ENCODE peak calls at places on chromosome 10, in nine cellular contexts. One of them, this sample, is unnamed.
A peak's percentile ranks its signal among the peaks of the same experiment; 100 is the strongest.

GRCh38 chr10:126670886-126671285 is 393 bp upstream of the C10orf90 start:
- DNase-seq in OCI-LY7: no peak
- DNase-seq in SK-N-SH: no peak
- DNase-seq in hepatocyte: no peak
- DNase-seq in GM23338: no peak
- DNase-seq in HCT116: no peak
- DNase-seq in MM.1S: no peak
- DNase-seq in PC-3: no peak
- DNase-seq in GM23248: no peak
- DNase-seq in this sample: no peak

GRCh38 chr10:43230909-43231522 is 35.8 kb downstream of the RASGEF1A start:
- DNase-seq in HCT116: no peak
- DNase-seq in MM.1S: no peak
- DNase-seq in SK-N-SH: no peak
- DNase-seq in OCI-LY7: peak; percentile 61
- DNase-seq in PC-3: no peak
- DNase-seq in GM23338: no peak
- DNase-seq in GM23248: no peak
- DNase-seq in hepatocyte: no peak
- DNase-seq in this sample: no peak

GRCh38 chr10:124676416-124677062 is 67.6 kb downstream of the FAM53B start:
- DNase-seq in PC-3: no peak
- DNase-seq in GM23248: no peak
- DNase-seq in MM.1S: no peak
- DNase-seq in OCI-LY7: no peak
- DNase-seq in GM23338: no peak
- DNase-seq in SK-N-SH: no peak
- DNase-seq in HCT116: no peak
- DNase-seq in hepatocyte: no peak
- DNase-seq in this sample: no peak

GRCh38 chr10:82861889-82862288 is 986.9 kb downstream of the NRG3 start:
- DNase-seq in GM23338: no peak
- DNase-seq in HCT116: no peak
- DNase-seq in hepatocyte: no peak
- DNase-seq in OCI-LY7: no peak
- DNase-seq in SK-N-SH: no peak
- DNase-seq in MM.1S: no peak
- DNase-seq in GM23248: no peak
- DNase-seq in PC-3: no peak
- DNase-seq in this sample: no peak

GRCh38 chr10:88401671-88402347 is 181.3 kb downstream of the RNLS start:
- DNase-seq in GM23338: peak; percentile 19
- DNase-seq in HCT116: no peak
- DNase-seq in GM23248: peak; percentile 57
- DNase-seq in OCI-LY7: no peak
- DNase-seq in SK-N-SH: no peak
- DNase-seq in PC-3: no peak
- DNase-seq in hepatocyte: no peak
- DNase-seq in MM.1S: peak; percentile 52
- DNase-seq in this sample: no peak

GRCh38 chr10:9786576-9786975 is 1231.1 kb upstream of the CELF2 start:
- DNase-seq in hepatocyte: no peak
- DNase-seq in OCI-LY7: no peak
- DNase-seq in GM23338: no peak
- DNase-seq in SK-N-SH: no peak
- DNase-seq in GM23248: peak; percentile 70
- DNase-seq in PC-3: no peak
- DNase-seq in MM.1S: no peak
- DNase-seq in HCT116: no peak
- DNase-seq in this sample: no peak

GRCh38 chr10:97334370-97335175 is at the start of gene FRAT2:
- DNase-seq in OCI-LY7: peak; percentile 93
- DNase-seq in HCT116: peak; percentile 79
- DNase-seq in GM23338: peak; percentile 94
- DNase-seq in hepatocyte: peak; percentile 96
- DNase-seq in PC-3: peak; percentile 78
- DNase-seq in MM.1S: peak; percentile 86
- DNase-seq in GM23248: peak; percentile 96
- DNase-seq in SK-N-SH: peak; percentile 99
- DNase-seq in this sample: peak; percentile 95

GRCh38 chr10:70672165-70672992 is at the start of gene ADAMTS14:
- DNase-seq in SK-N-SH: peak; percentile 93
- DNase-seq in HCT116: peak; percentile 29
- DNase-seq in GM23248: peak; percentile 80
- DNase-seq in PC-3: peak; percentile 61
- DNase-seq in MM.1S: peak; percentile 50
- DNase-seq in GM23338: peak; percentile 78
- DNase-seq in hepatocyte: peak; percentile 62
- DNase-seq in OCI-LY7: no peak
- DNase-seq in this sample: peak; percentile 80

GRCh38 chr10:43055991-43056567 is 20.8 kb upstream of the RET start:
- DNase-seq in SK-N-SH: peak; percentile 87
- DNase-seq in hepatocyte: no peak
- DNase-seq in HCT116: no peak
- DNase-seq in OCI-LY7: no peak
- DNase-seq in PC-3: no peak
- DNase-seq in MM.1S: no peak
- DNase-seq in GM23338: no peak
- DNase-seq in GM23248: no peak
- DNase-seq in this sample: no peak

GRCh38 chr10:113780681-113781250 is 29.3 kb downstream of the PLEKHS1 start:
- DNase-seq in HCT116: no peak
- DNase-seq in hepatocyte: no peak
- DNase-seq in OCI-LY7: no peak
- DNase-seq in GM23338: no peak
- DNase-seq in SK-N-SH: peak; percentile 32
- DNase-seq in PC-3: no peak
- DNase-seq in MM.1S: no peak
- DNase-seq in GM23248: no peak
- DNase-seq in this sample: no peak

DNA sequence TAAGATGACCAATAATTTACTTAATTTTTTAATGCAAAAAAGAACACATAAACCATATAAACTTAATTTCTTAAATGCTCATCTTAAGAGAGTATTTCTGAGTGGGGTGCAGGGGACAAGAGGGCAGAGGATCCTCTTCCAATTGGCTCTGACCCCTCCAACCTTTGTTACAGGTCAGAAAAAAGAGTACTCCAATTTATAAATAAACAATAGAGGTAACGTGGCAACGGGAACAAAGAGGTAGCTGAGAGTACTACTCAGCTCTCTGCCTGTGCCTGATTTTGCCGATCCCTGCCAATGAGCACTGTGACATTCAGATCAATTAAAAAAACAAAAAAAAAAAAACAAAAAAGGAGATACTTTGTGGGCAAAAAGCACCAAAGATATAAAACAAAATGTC is 307.9 kb downstream of the PARD3 start:
- DNase-seq in OCI-LY7: no peak
- DNase-seq in hepatocyte: no peak
- DNase-seq in GM23248: no peak
- DNase-seq in SK-N-SH: no peak
- DNase-seq in PC-3: no peak
- DNase-seq in MM.1S: no peak
- DNase-seq in HCT116: no peak
- DNase-seq in GM23338: peak; percentile 48
- DNase-seq in this sample: peak; percentile 64
- TF ChIP-seq EZH2phosphoT487 in OCI-LY7: no peak
- TF ChIP-seq EZH2phosphoT487 in hepatocyte: no peak
- TF ChIP-seq EZH2phosphoT487 in GM23248: no peak
- TF ChIP-seq EZH2phosphoT487 in SK-N-SH: no peak
- TF ChIP-seq EZH2phosphoT487 in PC-3: no peak
- TF ChIP-seq EZH2phosphoT487 in MM.1S: no peak
- TF ChIP-seq EZH2phosphoT487 in HCT116: no peak
- TF ChIP-seq EZH2phosphoT487 in GM23338: no peak
- TF ChIP-seq EZH2phosphoT487 in this sample: no peak

GRCh38 chr10:84196941-84197340 is 2.6 kb downstream of the CDHR1 start:
- DNase-seq in GM23248: no peak
- DNase-seq in MM.1S: no peak
- DNase-seq in OCI-LY7: no peak
- DNase-seq in HCT116: no peak
- DNase-seq in hepatocyte: no peak
- DNase-seq in GM23338: no peak
- DNase-seq in PC-3: no peak
- DNase-seq in SK-N-SH: no peak
- DNase-seq in this sample: no peak
- TF ChIP-seq EZH2phosphoT487 in GM23248: no peak
- TF ChIP-seq EZH2phosphoT487 in MM.1S: no peak
- TF ChIP-seq EZH2phosphoT487 in OCI-LY7: no peak
- TF ChIP-seq EZH2phosphoT487 in HCT116: no peak
- TF ChIP-seq EZH2phosphoT487 in hepatocyte: no peak
- TF ChIP-seq EZH2phosphoT487 in GM23338: no peak
- TF ChIP-seq EZH2phosphoT487 in PC-3: no peak
- TF ChIP-seq EZH2phosphoT487 in SK-N-SH: no peak
- TF ChIP-seq EZH2phosphoT487 in this sample: no peak

GRCh38 chr10:132836248-132836831 is 50.4 kb upstream of the NKX6-2 start:
- DNase-seq in SK-N-SH: peak; percentile 74
- DNase-seq in GM23338: no peak
- DNase-seq in HCT116: no peak
- DNase-seq in OCI-LY7: no peak
- DNase-seq in GM23248: no peak
- DNase-seq in MM.1S: no peak
- DNase-seq in PC-3: peak; percentile 9
- DNase-seq in hepatocyte: no peak
- DNase-seq in this sample: no peak

GRCh38 chr10:132835848-132836233 is 49.9 kb upstream of the NKX6-2 start:
- DNase-seq in OCI-LY7: no peak
- DNase-seq in hepatocyte: no peak
- DNase-seq in SK-N-SH: no peak
- DNase-seq in GM23248: no peak
- DNase-seq in GM23338: peak; percentile 45
- DNase-seq in MM.1S: no peak
- DNase-seq in PC-3: no peak
- DNase-seq in HCT116: no peak
- DNase-seq in this sample: no peak

GRCh38 chr10:132837905-132838304 is 52.0 kb upstream of the NKX6-2 start:
- DNase-seq in GM23338: no peak
- DNase-seq in HCT116: no peak
- DNase-seq in GM23248: peak; percentile 22
- DNase-seq in hepatocyte: no peak
- DNase-seq in OCI-LY7: no peak
- DNase-seq in PC-3: no peak
- DNase-seq in MM.1S: no peak
- DNase-seq in SK-N-SH: no peak
- DNase-seq in this sample: no peak

GRCh38 chr10:132838346-132838970 is 52.5 kb upstream of the NKX6-2 start:
- DNase-seq in MM.1S: no peak
- DNase-seq in SK-N-SH: no peak
- DNase-seq in OCI-LY7: no peak
- DNase-seq in hepatocyte: no peak
- DNase-seq in GM23338: no peak
- DNase-seq in PC-3: no peak
- DNase-seq in GM23248: no peak
- DNase-seq in HCT116: no peak
- DNase-seq in this sample: no peak

DNA sequence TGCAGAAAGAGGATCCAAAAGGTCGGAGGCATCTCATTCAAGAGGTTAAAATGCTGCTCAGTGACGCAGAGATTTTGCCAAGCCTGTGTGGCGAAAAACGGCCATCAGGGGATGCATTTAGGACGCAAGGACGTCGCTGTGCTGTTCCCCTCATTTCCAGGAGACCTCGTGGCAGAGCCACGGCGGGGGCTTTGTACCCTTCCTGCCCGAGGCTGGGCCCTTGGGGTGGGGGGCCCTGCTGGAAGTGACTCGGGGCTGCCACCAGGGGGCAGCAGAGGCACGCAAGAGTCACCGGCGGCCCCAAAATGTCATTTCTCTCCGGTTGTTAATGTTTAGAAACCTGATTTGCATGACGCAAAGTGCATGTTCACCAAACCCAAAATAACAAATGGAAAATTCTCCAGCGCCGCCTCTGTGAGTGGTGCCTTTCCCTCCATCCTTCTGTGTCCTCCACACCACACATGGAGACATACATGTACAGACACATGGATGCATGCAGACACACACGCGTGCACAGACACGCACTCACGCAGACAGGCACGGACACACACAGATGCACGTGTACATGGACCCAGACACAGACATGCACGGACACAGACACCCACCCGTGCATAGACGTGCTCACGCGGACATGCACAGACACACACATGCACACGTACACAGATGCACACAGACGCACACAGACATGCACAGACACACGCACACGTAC is 51.0 kb upstream of the NKX6-2 start:
- DNase-seq in MM.1S: peak; percentile 10
- DNase-seq in HCT116: no peak
- DNase-seq in PC-3: peak; percentile 41
- DNase-seq in hepatocyte: peak; percentile 76
- DNase-seq in OCI-LY7: peak; percentile 42
- DNase-seq in GM23338: peak; percentile 73
- DNase-seq in GM23248: peak; percentile 68
- DNase-seq in SK-N-SH: peak; percentile 94
- DNase-seq in this sample: peak; percentile 80
- TF ChIP-seq EZH2phosphoT487 in MM.1S: no peak
- TF ChIP-seq EZH2phosphoT487 in HCT116: no peak
- TF ChIP-seq EZH2phosphoT487 in PC-3: no peak
- TF ChIP-seq EZH2phosphoT487 in hepatocyte: no peak
- TF ChIP-seq EZH2phosphoT487 in OCI-LY7: no peak
- TF ChIP-seq EZH2phosphoT487 in GM23338: no peak
- TF ChIP-seq EZH2phosphoT487 in GM23248: no peak
- TF ChIP-seq EZH2phosphoT487 in SK-N-SH: no peak
- TF ChIP-seq EZH2phosphoT487 in this sample: no peak

DNA sequence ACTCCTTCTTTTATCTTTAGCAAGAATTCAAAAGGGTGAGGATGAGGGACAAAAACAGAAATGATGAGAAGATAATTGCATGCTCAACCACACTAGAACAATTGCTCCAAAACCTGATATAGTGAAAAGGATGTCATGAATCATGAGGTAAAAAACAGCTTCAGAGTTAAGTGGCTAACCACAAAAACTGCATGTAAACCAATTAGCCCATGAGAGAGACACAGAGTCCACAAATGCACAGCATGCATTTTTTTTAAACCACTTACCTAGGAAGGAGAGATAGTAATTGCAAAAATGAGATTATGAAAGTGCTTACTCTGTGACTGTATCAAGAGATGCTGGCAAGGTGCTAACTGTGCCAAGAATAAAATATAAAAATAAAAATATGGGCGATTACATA is 132.9 kb downstream of the MBL2 start:
- DNase-seq in GM23338: no peak
- DNase-seq in HCT116: no peak
- DNase-seq in MM.1S: peak; percentile 93
- DNase-seq in SK-N-SH: peak; percentile 17
- DNase-seq in PC-3: peak; percentile 50
- DNase-seq in OCI-LY7: no peak
- DNase-seq in hepatocyte: no peak
- DNase-seq in GM23248: peak; percentile 52
- DNase-seq in this sample: no peak
- TF ChIP-seq EZH2phosphoT487 in GM23338: no peak
- TF ChIP-seq EZH2phosphoT487 in HCT116: no peak
- TF ChIP-seq EZH2phosphoT487 in MM.1S: no peak
- TF ChIP-seq EZH2phosphoT487 in SK-N-SH: no peak
- TF ChIP-seq EZH2phosphoT487 in PC-3: no peak
- TF ChIP-seq EZH2phosphoT487 in OCI-LY7: no peak
- TF ChIP-seq EZH2phosphoT487 in hepatocyte: no peak
- TF ChIP-seq EZH2phosphoT487 in GM23248: no peak
- TF ChIP-seq EZH2phosphoT487 in this sample: no peak